ENCODE peak calls at places on chromosomes 3 and 15, in five cellular contexts. J is psoas muscle; B is CD8-positive, alpha-beta T cell; O is pancreas; K is kidney. S is an unnamed sample. For H3K9me3, the result is how much of the 10 kb centered on the place peaks cover.

GRCh38 chr3:64878372-64878771 is 190.6 kb upstream of the ADAMTS9 start:
- DNase-seq in J (no peak), B (no peak), O (no peak), K (no peak), S (no peak)

GRCh38 chr3:61778095-61778494 is 216.7 kb downstream of the PTPRG start:
- DNase-seq in J (no peak), B (no peak), O (no peak), K (no peak), S (no peak)

GRCh38 chr3:50268703-50269451 is at the start of gene SEMA3B:
- DNase-seq in J (peak), B (no peak), O (peak), K (peak), S (no peak)

GRCh38 chr15:31975446-31976229 is 54.7 kb upstream of the CHRNA7 start:
- DNase-seq in J (no peak), B (no peak), O (no peak), K (no peak), S (no peak)

GRCh38 chr15:57384024-57384423 is 7.7 kb downstream of the CGNL1 start:
- DNase-seq in J (no peak), B (no peak), O (no peak), K (no peak), S (no peak)

GRCh38 chr3:185042357-185042756 is 110.5 kb downstream of the C3orf70 start:
- DNase-seq in J (no peak), B (no peak), O (no peak), K (no peak), S (no peak)

GRCh38 chr3:127064391-127065137 is 81.6 kb downstream of the PLXNA1 start:
- DNase-seq in J (peak), B (no peak), O (no peak), K (peak), S (peak)

GRCh38 chr3:43523454-43524053 is 98.3 kb downstream of the ANO10 start:
- DNase-seq in J (no peak), B (no peak), O (no peak), K (no peak), S (no peak)

GRCh38 chr3:49714728-49715550 is 4.5 kb downstream of the AMIGO3 start:
- DNase-seq in J (no peak), B (no peak), O (no peak), K (peak), S (no peak)

GRCh38 chr3:126216416-126216815 is 36.0 kb upstream of the ALDH1L1 start:
- DNase-seq in J (no peak), B (no peak), O (no peak), K (no peak), S (no peak)

GRCh38 chr15:48424076-48424475 is 92.8 kb downstream of the DUT start:
- DNase-seq in J (no peak), B (no peak), O (no peak), K (no peak), S (no peak)

GRCh38 chr15:58513681-58514336 is 82.0 kb downstream of the LIPC start:
- DNase-seq in J (no peak), B (no peak), O (no peak), K (no peak), S (no peak)

GRCh38 chr3:110933786-110934415 is 137.7 kb upstream of the NECTIN3 start:
- DNase-seq in J (no peak), B (no peak), O (no peak), K (no peak), S (no peak)

GRCh38 chr3:45583021-45583851 is 11.3 kb upstream of the LIMD1 start:
- DNase-seq in J (peak), B (no peak), O (peak), K (peak), S (no peak)

GRCh38 chr15:48592221-48592731 is 53.2 kb downstream of the FBN1 start:
- DNase-seq in J (no peak), B (no peak), O (no peak), K (no peak), S (no peak)

GRCh38 chr3:62051506-62051905 is 321.8 kb downstream of the FEZF2 start:
- DNase-seq in J (no peak), B (no peak), O (peak), K (no peak), S (no peak)

GRCh38 chr3:185560676-185561075 is 8.3 kb upstream of the LIPH start:
- DNase-seq in J (no peak), B (no peak), O (no peak), K (no peak), S (no peak)

GRCh38 chr15:63896336-63897115 is 62.8 kb upstream of the HERC1 start:
- DNase-seq in J (peak), B (peak), O (no peak), K (peak), S (peak)

GRCh38 chr15:25238716-25239470 is 199.9 kb downstream of the UBE3A start:
- DNase-seq in J (peak), B (no peak), O (no peak), K (peak), S (peak)
- H3K9me3 ChIP-seq in J (under half), B (under half), O (under half), K (under half), S (half or more)

GRCh38 chr3:143751643-143752178 is 96.6 kb downstream of the SLC9A9 start:
- DNase-seq in J (no peak), B (peak), O (no peak), K (no peak), S (no peak)

GRCh38 chr3:143757691-143758090 is 90.6 kb downstream of the SLC9A9 start:
- DNase-seq in J (no peak), B (no peak), O (no peak), K (no peak), S (no peak)

GRCh38 chr3:143754090-143754489 is 94.2 kb downstream of the SLC9A9 start:
- DNase-seq in J (no peak), B (no peak), O (no peak), K (no peak), S (no peak)

GRCh38 chr3:143753456-143753855 is 94.8 kb downstream of the SLC9A9 start:
- DNase-seq in J (no peak), B (no peak), O (no peak), K (no peak), S (no peak)

GRCh38 chr3:143755978-143756377 is 92.3 kb downstream of the SLC9A9 start:
- DNase-seq in J (no peak), B (no peak), O (no peak), K (no peak), S (no peak)
- H3K27ac ChIP-seq in J (no peak), B (no peak), O (no peak), K (no peak), S (no peak)

DNA sequence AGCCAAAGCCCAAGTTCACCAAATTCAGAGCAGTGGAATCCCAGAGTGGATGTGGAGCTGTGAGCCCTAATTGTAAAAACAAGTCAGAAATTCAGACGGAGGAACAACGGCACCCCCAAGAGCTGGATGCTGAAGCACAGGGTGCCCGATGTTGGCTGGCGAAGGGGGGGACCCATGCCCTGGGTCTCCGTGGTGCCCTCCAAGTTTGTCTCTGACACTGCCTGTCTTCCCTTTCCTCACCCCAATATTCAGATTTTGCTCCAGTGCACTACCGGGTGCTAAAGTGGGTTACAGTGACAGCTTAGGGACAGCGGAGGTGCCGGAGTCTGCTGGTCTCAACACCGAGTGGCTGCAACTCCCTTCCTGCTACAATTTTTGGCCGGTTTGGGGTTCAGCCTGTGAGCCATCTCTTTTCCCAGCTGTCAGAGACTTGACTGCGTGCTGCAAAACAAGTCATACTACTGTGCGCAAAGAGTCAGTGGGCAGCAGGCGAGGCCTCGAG is 6.6 kb downstream of the GRIP2 start:
- DNase-seq in J (no peak), B (no peak), O (no peak), K (peak), S (peak)
- H3K9me3 ChIP-seq in J (under half), B (under half), O (under half), K (under half), S (under half)

GRCh38 chr15:81074773-81075172 is 59.3 kb upstream of the CFAP161 start:
- DNase-seq in J (no peak), B (no peak), O (no peak), K (no peak), S (no peak)

GRCh38 chr15:81073796-81074195 is 60.3 kb upstream of the CFAP161 start:
- DNase-seq in J (no peak), B (no peak), O (no peak), K (no peak), S (no peak)

GRCh38 chr15:81071705-81072104 is 62.4 kb upstream of the CFAP161 start:
- DNase-seq in J (no peak), B (no peak), O (no peak), K (no peak), S (no peak)

GRCh38 chr15:81072551-81072950 is 61.5 kb upstream of the CFAP161 start:
- DNase-seq in J (no peak), B (no peak), O (no peak), K (no peak), S (no peak)

GRCh38 chr15:81075272-81075671 is 58.8 kb upstream of the CFAP161 start:
- DNase-seq in J (no peak), B (no peak), O (no peak), K (no peak), S (no peak)
- H3K27ac ChIP-seq in J (no peak), B (no peak), O (no peak), K (no peak), S (no peak)

DNA sequence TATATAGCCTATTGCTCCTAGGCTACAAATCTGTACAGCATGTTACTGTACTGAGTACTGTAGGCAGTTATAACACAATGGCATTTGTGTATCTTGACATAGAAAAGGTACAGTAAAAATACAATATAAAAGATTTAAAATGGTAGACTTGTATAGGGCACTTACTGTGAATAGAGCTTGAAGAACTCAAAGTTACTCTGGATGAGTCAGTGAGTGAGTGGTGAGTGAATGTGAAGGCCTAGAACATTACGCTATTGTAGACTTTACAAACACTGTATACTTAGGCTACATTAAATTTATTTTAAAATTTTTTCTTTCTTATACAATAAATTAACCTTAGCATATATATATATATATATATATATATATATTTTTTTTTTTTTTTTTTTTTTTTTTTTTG is 140.0 kb upstream of the UBE2E1 start:
- DNase-seq in J (no peak), B (no peak), O (no peak), K (no peak), S (no peak)
- H3K9me3 ChIP-seq in J (under half), B (under half), O (under half), K (under half), S (under half)

GRCh38 chr15:68201879-68202261 is 3.3 kb downstream of the CALML4 start:
- DNase-seq in J (no peak), B (no peak), O (no peak), K (no peak), S (no peak)

GRCh38 chr15:68203486-68203885 is 1.6 kb downstream of the CALML4 start:
- DNase-seq in J (no peak), B (no peak), O (no peak), K (no peak), S (no peak)

GRCh38 chr15:68200016-68200861 is 4.9 kb downstream of the CALML4 start:
- DNase-seq in J (no peak), B (no peak), O (no peak), K (peak), S (no peak)

GRCh38 chr15:68199340-68199739 is 5.8 kb downstream of the CALML4 start:
- DNase-seq in J (no peak), B (no peak), O (no peak), K (peak), S (no peak)

DNA sequence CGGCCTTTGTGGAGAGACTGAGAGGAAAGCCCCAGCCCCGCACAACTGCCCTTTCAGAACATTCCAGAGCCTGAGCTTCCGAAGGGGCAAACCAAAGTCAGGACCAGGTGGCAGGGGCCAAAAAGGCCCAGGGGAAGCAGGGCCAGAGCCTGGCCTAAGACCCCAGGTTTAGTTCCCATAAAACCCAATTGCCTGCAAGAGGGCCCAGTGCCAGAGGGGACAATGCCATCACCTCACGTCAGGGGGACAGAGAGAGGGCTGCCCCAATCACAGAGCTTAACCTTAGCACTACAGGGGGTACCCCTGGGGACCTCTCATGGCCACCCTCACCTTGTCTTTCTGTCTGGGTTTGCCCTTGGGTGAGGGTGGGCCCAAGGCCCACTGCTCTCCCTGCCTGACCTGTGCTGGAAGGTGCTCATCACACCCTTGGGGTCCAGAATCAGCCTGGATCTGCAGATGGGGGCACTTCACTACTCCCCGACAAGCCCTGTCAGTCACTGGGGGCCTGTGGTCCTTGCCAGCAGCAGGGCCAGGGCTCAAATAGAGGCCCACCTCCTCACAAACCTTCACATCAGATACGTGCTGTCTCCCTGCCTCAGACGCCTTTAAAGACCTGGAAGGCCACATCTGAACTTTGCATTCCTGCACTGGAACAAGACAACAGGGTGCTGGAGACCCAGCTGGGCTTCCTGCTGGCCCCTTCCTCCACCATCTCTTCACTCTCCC is 3.8 kb downstream of the CALML4 start:
- DNase-seq in J (no peak), B (no peak), O (no peak), K (no peak), S (no peak)
- H3K27ac ChIP-seq in J (no peak), B (no peak), O (no peak), K (no peak), S (no peak)

GRCh38 chr3:81315051-81315450 is 446.4 kb downstream of the GBE1 start:
- DNase-seq in J (no peak), B (no peak), O (no peak), K (no peak), S (no peak)

GRCh38 chr3:81307221-81307620 is 454.2 kb downstream of the GBE1 start:
- DNase-seq in J (no peak), B (no peak), O (no peak), K (no peak), S (no peak)

GRCh38 chr3:81308296-81308695 is 453.1 kb downstream of the GBE1 start:
- DNase-seq in J (no peak), B (no peak), O (no peak), K (no peak), S (no peak)

DNA sequence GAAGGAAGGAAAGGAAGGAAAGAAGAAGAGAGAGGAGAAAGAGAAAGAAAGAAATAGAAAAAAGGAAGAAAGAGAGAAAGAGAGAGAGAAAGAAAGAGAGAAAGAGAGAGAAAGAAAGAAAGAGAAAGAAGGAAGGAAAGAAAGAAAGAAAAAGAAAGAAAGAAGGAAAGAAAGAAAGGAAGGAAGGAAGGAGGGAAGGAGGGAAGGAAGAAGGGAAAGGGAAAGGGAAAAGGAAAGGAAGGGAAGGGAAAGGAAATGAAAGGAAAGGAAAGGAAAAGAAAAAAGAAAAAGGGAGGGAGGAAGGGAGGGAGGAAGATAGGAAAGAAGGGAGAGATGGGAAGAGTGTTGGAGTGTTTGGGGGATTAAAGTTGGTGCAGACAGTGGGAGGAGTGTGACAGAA is 450.1 kb downstream of the GBE1 start:
- DNase-seq in J (no peak), B (no peak), O (no peak), K (no peak), S (no peak)
- H3K9me3 ChIP-seq in J (under half), B (under half), O (under half), K (under half), S (under half)

DNA sequence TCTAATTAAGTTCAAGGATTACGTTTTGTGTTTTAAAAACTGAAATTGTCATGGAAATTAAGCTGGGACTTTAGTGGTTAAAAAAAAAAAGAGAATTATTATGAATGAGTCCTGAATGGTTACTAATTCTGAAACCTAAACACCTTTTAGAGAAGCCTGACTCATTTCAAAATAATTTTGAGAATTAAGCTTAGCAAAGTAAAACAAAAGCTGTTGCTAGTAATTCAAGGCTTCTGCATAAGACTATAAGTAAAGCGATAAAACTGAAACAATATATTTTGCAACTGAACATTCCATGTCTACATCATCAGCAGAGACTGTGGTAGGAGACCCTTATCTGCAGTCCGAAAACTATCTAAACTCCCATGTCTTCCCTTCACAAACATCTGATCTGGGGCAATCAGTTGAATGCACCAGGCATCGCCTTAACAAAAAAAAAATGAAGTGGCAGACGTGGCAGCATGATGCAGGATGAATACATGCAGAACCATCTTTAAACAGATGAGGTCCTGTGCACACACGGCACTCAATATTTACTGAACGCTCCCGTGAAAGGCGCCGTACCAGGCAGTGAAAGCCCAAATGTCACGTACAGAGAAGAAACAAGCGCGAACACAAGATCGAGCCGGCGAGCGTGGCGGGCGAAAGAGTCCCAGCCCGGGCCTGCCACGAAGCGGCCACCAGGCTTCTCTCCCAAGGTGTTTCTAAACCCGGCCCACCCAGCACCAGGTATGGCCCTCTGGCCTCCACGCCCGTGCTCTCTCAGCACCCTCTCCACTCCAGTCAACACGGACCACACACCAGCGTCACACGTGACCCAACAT is 63.1 kb downstream of the CHSY1 start:
- DNase-seq in J (no peak), B (no peak), O (no peak), K (peak), S (no peak)
- H3K27ac ChIP-seq in J (peak), B (no peak), O (peak), K (peak), S (peak)

GRCh38 chr15:25241241-25241801 is 197.5 kb downstream of the UBE3A start:
- DNase-seq in J (peak), B (no peak), O (no peak), K (no peak), S (peak)

GRCh38 chr15:25243800-25244097 is 195.1 kb downstream of the UBE3A start:
- DNase-seq in J (peak), B (no peak), O (no peak), K (no peak), S (peak)

GRCh38 chr15:25244731-25245585 is 193.9 kb downstream of the UBE3A start:
- DNase-seq in J (peak), B (no peak), O (no peak), K (no peak), S (peak)

GRCh38 chr15:25242166-25242879 is 196.5 kb downstream of the UBE3A start:
- DNase-seq in J (peak), B (no peak), O (peak), K (no peak), S (peak)

GRCh38 chr15:25242957-25243799 is 195.6 kb downstream of the UBE3A start:
- DNase-seq in J (peak), B (no peak), O (no peak), K (peak), S (peak)
- H3K9me3 ChIP-seq in J (under half), B (under half), O (under half), K (under half), S (half or more)